ENCODE peak calls at places on chromosome 19, in nine cellular contexts. E, K, P, O, Y, I, F, J and T are unnamed samples.

GRCh38 chr19:5586300-5587070 is 18.7 kb upstream of the TINCR start:
- DNase-seq in E (no peak), K (no peak), P (no peak), O (no peak), Y (no peak), I (no peak), F (no peak), J (no peak), T (no peak)

GRCh38 chr19:1407662-1408299 is 395 bp downstream of the DAZAP1 start:
- DNase-seq in E (peak), K (peak), P (no peak), O (no peak), Y (peak), I (no peak), F (no peak), J (no peak), T (no peak)

GRCh38 chr19:38683393-38684077 is 36.1 kb downstream of the ACTN4 start:
- DNase-seq in E (peak), K (peak), P (peak), O (no peak), Y (no peak), I (peak), F (no peak), J (peak), T (peak)

GRCh38 chr19:46766569-46767317 is 20.5 kb upstream of the STRN4 start:
- DNase-seq in E (peak), K (peak), P (no peak), O (no peak), Y (no peak), I (no peak), F (no peak), J (peak), T (no peak)

GRCh38 chr19:52991484-52991883 is 22.2 kb upstream of the ERVV-1 start:
- DNase-seq in E (no peak), K (no peak), P (no peak), O (no peak), Y (no peak), I (peak), F (no peak), J (peak), T (no peak)

GRCh38 chr19:4379383-4380253 is 20.7 kb downstream of the SH3GL1 start:
- DNase-seq in E (peak), K (peak), P (no peak), O (peak), Y (no peak), I (peak), F (no peak), J (peak), T (peak)

GRCh38 chr19:15926484-15926883 is 7.8 kb downstream of the CYP4F11 start:
- DNase-seq in E (no peak), K (no peak), P (no peak), O (no peak), Y (no peak), I (no peak), F (no peak), J (no peak), T (no peak)

GRCh38 chr19:44401108-44401786 is at the start of gene ZNF285:
- DNase-seq in E (peak), K (peak), P (peak), O (no peak), Y (peak), I (peak), F (peak), J (peak), T (peak)

GRCh38 chr19:44824758-44825157 is 15.9 kb downstream of the BCAM start:
- DNase-seq in E (peak), K (no peak), P (no peak), O (no peak), Y (no peak), I (no peak), F (no peak), J (no peak), T (no peak)

GRCh38 chr19:13281567-13282291 is 131.5 kb downstream of the IER2 start:
- DNase-seq in E (no peak), K (no peak), P (no peak), O (no peak), Y (no peak), I (peak), F (no peak), J (no peak), T (no peak)

GRCh38 chr19:2867025-2867991 is at the start of gene ZNF556:
- DNase-seq in E (no peak), K (no peak), P (no peak), O (no peak), Y (no peak), I (peak), F (no peak), J (no peak), T (peak)

GRCh38 chr19:10049626-10050025 is 36.3 kb downstream of the RDH8 start:
- DNase-seq in E (no peak), K (no peak), P (no peak), O (no peak), Y (no peak), I (no peak), F (no peak), J (no peak), T (no peak)

GRCh38 chr19:39389621-39390414 is 1.1 kb downstream of the PAF1 start:
- DNase-seq in E (no peak), K (no peak), P (no peak), O (no peak), Y (no peak), I (no peak), F (no peak), J (no peak), T (no peak)

GRCh38 chr19:1217366-1217765 is 11.8 kb downstream of the STK11 start:
- DNase-seq in E (no peak), K (no peak), P (no peak), O (no peak), Y (no peak), I (no peak), F (no peak), J (no peak), T (no peak)

GRCh38 chr19:43316591-43317319 is 36.7 kb upstream of the CD177 start:
- DNase-seq in E (peak), K (no peak), P (no peak), O (no peak), Y (no peak), I (peak), F (no peak), J (peak), T (no peak)

GRCh38 chr19:45657520-45658163 is 10.4 kb upstream of the GIPR start:
- DNase-seq in E (no peak), K (no peak), P (no peak), O (no peak), Y (no peak), I (no peak), F (no peak), J (no peak), T (no peak)

GRCh38 chr19:40607311-40607871 is 6.2 kb downstream of the LTBP4 start:
- DNase-seq in E (no peak), K (no peak), P (no peak), O (no peak), Y (no peak), I (no peak), F (no peak), J (no peak), T (no peak)

GRCh38 chr19:3210347-3211017 is 14.0 kb upstream of the CELF5 start:
- DNase-seq in E (peak), K (peak), P (no peak), O (no peak), Y (peak), I (no peak), F (peak), J (peak), T (no peak)

GRCh38 chr19:2685204-2685704 is 17.2 kb downstream of the GNG7 start:
- DNase-seq in E (no peak), K (no peak), P (no peak), O (no peak), Y (no peak), I (no peak), F (no peak), J (no peak), T (no peak)

GRCh38 chr19:33713194-33713593 is 83.5 kb upstream of the KCTD15 start:
- DNase-seq in E (no peak), K (no peak), P (no peak), O (no peak), Y (no peak), I (no peak), F (no peak), J (no peak), T (no peak)

GRCh38 chr19:53871448-53871847 is 3.8 kb downstream of the MYADM start:
- DNase-seq in E (no peak), K (no peak), P (no peak), O (no peak), Y (no peak), I (no peak), F (no peak), J (no peak), T (no peak)

GRCh38 chr19:6065685-6066365 is 44.5 kb downstream of the RFX2 start:
- DNase-seq in E (peak), K (peak), P (no peak), O (peak), Y (no peak), I (peak), F (peak), J (no peak), T (no peak)

GRCh38 chr19:19571387-19571786 is 33.3 kb downstream of the CILP2 start:
- DNase-seq in E (no peak), K (no peak), P (no peak), O (no peak), Y (no peak), I (no peak), F (no peak), J (no peak), T (no peak)